ENCODE peak calls at places on chromosomes 6 and 20, in seven cellular contexts. R is activated CD4-positive, alpha-beta T cell treated with anti-CD3 and anti-CD28 coated beads for 1 hour; J is cardiac muscle cell; K is stimulated activated CD4-positive, alpha-beta T cell treated with anti-CD3 and anti-CD28 coated beads, TNF-alpha, amount 100 ng/mL, for 48 hours; A is upper lobe of left lung; B is HS-5; E is iris pigment epithelial cell. X is an unnamed sample.

GRCh38 chr6:7912024-7912423 is 1.4 kb upstream of the TXNDC5 start:
- DNase-seq in J (no peak), A (no peak), K (no peak), R (no peak), E (no peak), B (no peak), X (no peak)

GRCh38 chr6:135774006-135774405 is 77.5 kb upstream of the PDE7B start:
- DNase-seq in J (no peak), E (no peak), A (no peak), K (no peak), B (no peak), R (no peak), X (no peak)

GRCh38 chr6:150741633-150742200 is 123.8 kb upstream of the MTHFD1L start:
- DNase-seq in R (no peak), J (peak), A (no peak), B (no peak), E (no peak), K (no peak), X (no peak)

GRCh38 chr6:31621991-31622390 is 1.5 kb downstream of the PRRC2A start:
- DNase-seq in E (no peak), J (no peak), B (no peak), A (no peak), K (no peak), R (no peak), X (no peak)

GRCh38 chr20:1375515-1375914 is 17.3 kb downstream of the FKBP1A start:
- DNase-seq in A (no peak), K (no peak), R (no peak), B (peak), J (no peak), E (peak), X (no peak)

GRCh38 chr6:141752677-141753076 is 380.0 kb upstream of the GJE1 start:
- DNase-seq in E (peak), R (no peak), K (no peak), A (no peak), J (no peak), B (no peak), X (no peak)

GRCh38 chr20:62929051-62929538 is 2.8 kb upstream of the DIDO1 start:
- DNase-seq in K (peak), J (peak), E (peak), R (peak), A (peak), B (no peak), X (no peak)

GRCh38 chr6:8225113-8225512 is 122.8 kb upstream of the EEF1E1 start:
- DNase-seq in J (no peak), A (no peak), K (no peak), R (no peak), B (no peak), E (no peak), X (no peak)

GRCh38 chr20:35870541-35871307 is 83.6 kb downstream of the SCAND1 start:
- DNase-seq in J (no peak), B (no peak), A (no peak), R (no peak), K (no peak), E (peak), X (no peak)

GRCh38 chr6:108260126-108260808 is 573 bp downstream of the SNX3 start:
- DNase-seq in R (peak), A (peak), J (peak), E (peak), K (no peak), B (peak), X (no peak)

GRCh38 chr20:17875106-17875980 is 93.3 kb downstream of the SNX5 start:
- DNase-seq in A (peak), R (no peak), E (peak), K (no peak), J (no peak), B (no peak), X (no peak)

GRCh38 chr6:168039849-168040248 is 39.2 kb downstream of the FRMD1 start:
- DNase-seq in R (no peak), A (no peak), B (no peak), J (no peak), E (no peak), K (no peak), X (no peak)

GRCh38 chr6:81895511-81896185 is 143.2 kb upstream of the TENT5A start:
- DNase-seq in B (peak), A (no peak), K (no peak), J (no peak), E (peak), R (no peak), X (no peak)

GRCh38 chr20:59149678-59150504 is 13.7 kb upstream of the ZNF831 start:
- DNase-seq in A (no peak), E (no peak), K (no peak), R (peak), J (no peak), B (no peak), X (no peak)

X was measured in DMS153.